ENCODE peak calls at places on chromosomes 11 and 22, in eight cellular contexts. One of them, this sample, is unnamed.

GRCh38 chr11:65132988-65133700 is 1.2 kb downstream of the SYVN1 start:
- DNase-seq in neural crest cell: no peak
- DNase-seq in 8988T: no peak
- DNase-seq in ELF-1: peak
- DNase-seq in HTR-8/SVneo: no peak
- DNase-seq in Kasumi-1: peak
- DNase-seq in A673: no peak
- DNase-seq in NCI-H1105: peak
- DNase-seq in this sample: peak

GRCh38 chr22:31583861-31584485 is 78.0 kb downstream of the PISD start:
- DNase-seq in A673: no peak
- DNase-seq in HTR-8/SVneo: no peak
- DNase-seq in neural crest cell: no peak
- DNase-seq in NCI-H1105: no peak
- DNase-seq in ELF-1: no peak
- DNase-seq in Kasumi-1: no peak
- DNase-seq in 8988T: no peak
- DNase-seq in this sample: no peak

GRCh38 chr11:133509924-133510697 is 22.2 kb downstream of the OPCML start:
- DNase-seq in HTR-8/SVneo: no peak
- DNase-seq in A673: no peak
- DNase-seq in 8988T: no peak
- DNase-seq in ELF-1: no peak
- DNase-seq in NCI-H1105: no peak
- DNase-seq in neural crest cell: no peak
- DNase-seq in Kasumi-1: no peak
- DNase-seq in this sample: no peak

GRCh38 chr11:72048718-72049460 is 31.5 kb downstream of the NUMA1 start:
- DNase-seq in HTR-8/SVneo: no peak
- DNase-seq in A673: no peak
- DNase-seq in neural crest cell: no peak
- DNase-seq in Kasumi-1: no peak
- DNase-seq in ELF-1: no peak
- DNase-seq in 8988T: no peak
- DNase-seq in NCI-H1105: no peak
- DNase-seq in this sample: no peak

GRCh38 chr11:73152861-73153483 is 10.9 kb upstream of the FCHSD2 start:
- DNase-seq in NCI-H1105: no peak
- DNase-seq in 8988T: no peak
- DNase-seq in HTR-8/SVneo: no peak
- DNase-seq in A673: no peak
- DNase-seq in Kasumi-1: peak
- DNase-seq in ELF-1: peak
- DNase-seq in neural crest cell: no peak
- DNase-seq in this sample: peak

GRCh38 chr11:113796663-113797259 is 17.2 kb downstream of the CLDN25 start:
- DNase-seq in ELF-1: no peak
- DNase-seq in Kasumi-1: peak
- DNase-seq in 8988T: peak
- DNase-seq in HTR-8/SVneo: peak
- DNase-seq in A673: peak
- DNase-seq in neural crest cell: peak
- DNase-seq in NCI-H1105: peak
- DNase-seq in this sample: peak

GRCh38 chr22:40347300-40347699 is 1.0 kb downstream of the ADSL start:
- DNase-seq in ELF-1: no peak
- DNase-seq in Kasumi-1: no peak
- DNase-seq in NCI-H1105: no peak
- DNase-seq in 8988T: no peak
- DNase-seq in A673: no peak
- DNase-seq in neural crest cell: no peak
- DNase-seq in HTR-8/SVneo: no peak
- DNase-seq in this sample: no peak

GRCh38 chr11:27282141-27282590 is 80.8 kb downstream of the CCDC34 start:
- DNase-seq in HTR-8/SVneo: no peak
- DNase-seq in neural crest cell: no peak
- DNase-seq in NCI-H1105: no peak
- DNase-seq in A673: no peak
- DNase-seq in Kasumi-1: no peak
- DNase-seq in ELF-1: no peak
- DNase-seq in 8988T: no peak
- DNase-seq in this sample: no peak

GRCh38 chr22:49325531-49326395 is 501.9 kb downstream of the BRD1 start:
- DNase-seq in 8988T: no peak
- DNase-seq in ELF-1: no peak
- DNase-seq in Kasumi-1: no peak
- DNase-seq in HTR-8/SVneo: no peak
- DNase-seq in NCI-H1105: no peak
- DNase-seq in A673: no peak
- DNase-seq in neural crest cell: no peak
- DNase-seq in this sample: no peak

GRCh38 chr11:78414321-78415051 is 3.1 kb downstream of the GAB2 start:
- DNase-seq in NCI-H1105: no peak
- DNase-seq in neural crest cell: no peak
- DNase-seq in ELF-1: no peak
- DNase-seq in HTR-8/SVneo: peak
- DNase-seq in Kasumi-1: peak
- DNase-seq in A673: peak
- DNase-seq in 8988T: peak
- DNase-seq in this sample: peak

GRCh38 chr11:80182906-80183305 is 742.1 kb upstream of the TENM4 start:
- DNase-seq in 8988T: no peak
- DNase-seq in HTR-8/SVneo: no peak
- DNase-seq in neural crest cell: no peak
- DNase-seq in Kasumi-1: no peak
- DNase-seq in ELF-1: no peak
- DNase-seq in A673: no peak
- DNase-seq in NCI-H1105: no peak
- DNase-seq in this sample: no peak

GRCh38 chr11:102730036-102730815 is 5.5 kb upstream of the MMP8 start:
- DNase-seq in neural crest cell: no peak
- DNase-seq in 8988T: no peak
- DNase-seq in HTR-8/SVneo: no peak
- DNase-seq in ELF-1: no peak
- DNase-seq in Kasumi-1: no peak
- DNase-seq in A673: peak
- DNase-seq in NCI-H1105: no peak
- DNase-seq in this sample: no peak

GRCh38 chr11:115784796-115785521 is 280.7 kb upstream of the CADM1 start:
- DNase-seq in A673: no peak
- DNase-seq in NCI-H1105: peak
- DNase-seq in neural crest cell: no peak
- DNase-seq in ELF-1: no peak
- DNase-seq in HTR-8/SVneo: no peak
- DNase-seq in Kasumi-1: no peak
- DNase-seq in 8988T: no peak
- DNase-seq in this sample: peak

GRCh38 chr11:95790933-95791247 is 592 bp downstream of the CEP57 start:
- DNase-seq in neural crest cell: peak
- DNase-seq in 8988T: no peak
- DNase-seq in ELF-1: peak
- DNase-seq in HTR-8/SVneo: peak
- DNase-seq in NCI-H1105: peak
- DNase-seq in Kasumi-1: peak
- DNase-seq in A673: peak
- DNase-seq in this sample: peak

GRCh38 chr22:31144223-31144622 is 3.9 kb upstream of the PLA2G3 start:
- DNase-seq in neural crest cell: no peak
- DNase-seq in Kasumi-1: no peak
- DNase-seq in HTR-8/SVneo: no peak
- DNase-seq in A673: no peak
- DNase-seq in ELF-1: no peak
- DNase-seq in 8988T: no peak
- DNase-seq in NCI-H1105: no peak
- DNase-seq in this sample: peak

GRCh38 chr22:44424131-44424711 is 73.8 kb downstream of the RTL6 start:
- DNase-seq in 8988T: no peak
- DNase-seq in Kasumi-1: no peak
- DNase-seq in A673: no peak
- DNase-seq in neural crest cell: no peak
- DNase-seq in HTR-8/SVneo: no peak
- DNase-seq in ELF-1: no peak
- DNase-seq in NCI-H1105: no peak
- DNase-seq in this sample: no peak

GRCh38 chr11:3808846-3809623 is 675 bp downstream of the PGAP2 start:
- DNase-seq in NCI-H1105: no peak
- DNase-seq in 8988T: peak
- DNase-seq in A673: peak
- DNase-seq in neural crest cell: no peak
- DNase-seq in ELF-1: peak
- DNase-seq in HTR-8/SVneo: peak
- DNase-seq in Kasumi-1: peak
- DNase-seq in this sample: peak

GRCh38 chr22:44396727-44397722 is 84.3 kb upstream of the SHISAL1 start:
- DNase-seq in NCI-H1105: no peak
- DNase-seq in ELF-1: no peak
- DNase-seq in Kasumi-1: no peak
- DNase-seq in neural crest cell: no peak
- DNase-seq in HTR-8/SVneo: no peak
- DNase-seq in A673: no peak
- DNase-seq in 8988T: no peak
- DNase-seq in this sample: no peak